ENCODE peak calls at places on chromosomes 6 and 20, in six cellular contexts. H is stomach, K is HFF-Myc, I is GM10248, P is CD14-positive monocyte, D is psoas muscle. N is an unnamed sample.

GRCh38 chr6:144416773-144417172 is 131.6 kb downstream of the UTRN start:
- DNase-seq in D (no peak), K (no peak), I (no peak), P (no peak), H (no peak), N (no peak)

GRCh38 chr6:8108031-8108660 is 5.8 kb upstream of the EEF1E1 start:
- DNase-seq in H (no peak), D (no peak), K (peak), I (no peak), P (no peak), N (no peak)

GRCh38 chr6:144999127-144999526 is 714.0 kb downstream of the UTRN start:
- DNase-seq in I (no peak), H (no peak), P (no peak), K (no peak), D (no peak), N (no peak)

GRCh38 chr6:43009124-43009523 is 4.6 kb downstream of the MEA1 start:
- DNase-seq in P (no peak), H (peak), K (no peak), I (peak), D (peak), N (peak)

GRCh38 chr6:110475255-110475654 is 1.2 kb downstream of the SLC22A16 start:
- DNase-seq in K (no peak), I (no peak), H (no peak), D (no peak), P (peak), N (no peak)

GRCh38 chr6:147223751-147224150 is 19.5 kb downstream of the STXBP5 start:
- DNase-seq in H (no peak), K (no peak), D (no peak), I (no peak), P (no peak), N (no peak)

GRCh38 chr20:43955244-43956191 is 40.9 kb downstream of the TOX2 start:
- DNase-seq in K (peak), P (peak), H (no peak), D (no peak), I (peak), N (no peak)

GRCh38 chr6:17574871-17575560 is 25.1 kb upstream of the FAM8A1 start:
- DNase-seq in P (no peak), D (no peak), K (no peak), I (no peak), H (no peak), N (no peak)

GRCh38 chr6:156013155-156013554 is 557.5 kb upstream of the NOX3 start:
- DNase-seq in I (no peak), D (no peak), P (no peak), H (no peak), K (no peak), N (no peak)

GRCh38 chr6:75608955-75609533 is 7.4 kb downstream of the SENP6 start:
- DNase-seq in I (no peak), P (no peak), K (no peak), D (no peak), H (no peak), N (no peak)

GRCh38 chr20:10653593-10654288 is 20.1 kb downstream of the JAG1 start:
- DNase-seq in H (no peak), D (no peak), I (no peak), P (no peak), K (no peak), N (peak)

GRCh38 chr6:53104916-53105315 is 39.7 kb downstream of the FBXO9 start:
- DNase-seq in H (no peak), K (no peak), P (no peak), I (no peak), D (no peak), N (no peak)

GRCh38 chr6:53107091-53107490 is 41.5 kb downstream of the GCM1 start:
- DNase-seq in P (no peak), K (no peak), D (no peak), I (no peak), H (no peak), N (no peak)

GRCh38 chr6:53100561-53100960 is 35.4 kb downstream of the FBXO9 start:
- DNase-seq in H (no peak), I (no peak), P (no peak), D (no peak), K (no peak), N (no peak)

GRCh38 chr6:53101006-53101405 is 35.8 kb downstream of the FBXO9 start:
- DNase-seq in K (no peak), D (no peak), I (no peak), H (no peak), P (no peak), N (no peak)

GRCh38 chr6:53103993-53104675 is 38.9 kb downstream of the FBXO9 start:
- DNase-seq in P (no peak), D (no peak), I (no peak), H (no peak), K (no peak), N (no peak)
- TF ChIP-seq CTCF in P (no peak), D (peak), I (peak), H (no peak), K (no peak), N (no peak)

DNA sequence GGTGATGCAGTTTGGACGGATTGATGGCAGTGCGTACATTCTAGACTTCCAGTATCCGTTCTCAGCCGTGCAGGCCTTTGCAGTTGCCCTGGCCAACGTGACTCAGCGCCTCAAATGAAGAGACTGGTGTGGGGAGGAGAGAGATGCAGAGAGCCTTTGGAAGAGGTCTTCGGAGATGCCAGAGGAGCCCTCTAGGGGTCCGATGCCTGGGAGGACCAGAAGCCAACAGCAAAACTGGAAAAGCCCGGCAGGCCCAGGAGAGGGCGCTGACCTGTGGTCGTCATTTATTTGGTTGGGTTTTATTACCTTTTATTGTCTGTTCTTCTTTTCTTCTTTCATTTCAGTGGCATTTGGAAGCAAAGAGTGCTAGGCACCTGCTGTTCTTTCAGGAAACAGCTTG is 53.3 kb upstream of the TMEM181 start:
- DNase-seq in P (no peak), D (no peak), H (no peak), K (no peak), I (no peak), N (peak)
- TF ChIP-seq CTCF in P (no peak), D (no peak), H (no peak), K (peak), I (no peak), N (peak)

GRCh38 chr6:35926509-35927215 is 5.8 kb upstream of the SRPK1 start:
- DNase-seq in H (no peak), K (no peak), D (no peak), I (no peak), P (no peak), N (no peak)
- TF ChIP-seq CTCF in H (no peak), K (no peak), D (no peak), I (no peak), P (no peak), N (no peak)

DNA sequence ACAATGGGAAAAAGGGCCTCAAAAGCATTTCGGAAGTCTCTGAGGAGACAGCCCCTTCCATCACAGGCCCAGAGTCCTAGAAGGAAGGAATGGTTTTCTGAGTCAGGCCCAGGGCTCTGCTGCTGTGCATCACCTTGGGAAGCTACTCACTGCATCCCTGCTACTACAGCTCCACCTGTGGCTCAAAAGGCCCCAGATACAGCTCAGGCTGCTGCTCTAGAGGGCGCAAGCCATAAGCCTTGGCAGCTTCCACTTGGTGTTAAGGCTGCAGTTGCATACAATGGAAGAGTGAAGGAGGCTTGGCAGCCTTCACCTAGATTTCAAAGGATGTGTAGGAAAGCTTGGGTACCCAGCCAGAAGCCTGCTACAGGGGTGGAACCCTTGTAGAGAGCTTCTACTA is 54.8 kb downstream of the MEI4 start:
- DNase-seq in D (no peak), K (no peak), P (no peak), I (no peak), H (no peak), N (no peak)
- TF ChIP-seq CTCF in D (no peak), K (no peak), P (no peak), I (no peak), H (no peak), N (no peak)

GRCh38 chr6:159008656-159009288 is 8.8 kb upstream of the RSPH3 start:
- DNase-seq in P (no peak), H (no peak), K (no peak), D (no peak), I (peak), N (no peak)
- TF ChIP-seq CTCF in P (peak), H (peak), K (no peak), D (peak), I (peak), N (peak)

GRCh38 chr6:13177617-13178506 is 150.5 kb downstream of the TBC1D7 start:
- DNase-seq in K (no peak), P (no peak), D (no peak), H (no peak), I (no peak), N (no peak)

GRCh38 chr6:13172294-13172693 is 156.0 kb downstream of the TBC1D7 start:
- DNase-seq in I (no peak), D (no peak), H (no peak), K (no peak), P (no peak), N (peak)

GRCh38 chr6:13181398-13181797 is 146.9 kb downstream of the TBC1D7 start:
- DNase-seq in D (no peak), H (no peak), P (no peak), I (no peak), K (no peak), N (peak)

GRCh38 chr6:13175759-13176158 is 152.6 kb downstream of the TBC1D7 start:
- DNase-seq in P (no peak), I (no peak), K (no peak), D (no peak), H (no peak), N (no peak)
- TF ChIP-seq CTCF in P (no peak), I (no peak), K (no peak), D (no peak), H (no peak), N (no peak)

DNA sequence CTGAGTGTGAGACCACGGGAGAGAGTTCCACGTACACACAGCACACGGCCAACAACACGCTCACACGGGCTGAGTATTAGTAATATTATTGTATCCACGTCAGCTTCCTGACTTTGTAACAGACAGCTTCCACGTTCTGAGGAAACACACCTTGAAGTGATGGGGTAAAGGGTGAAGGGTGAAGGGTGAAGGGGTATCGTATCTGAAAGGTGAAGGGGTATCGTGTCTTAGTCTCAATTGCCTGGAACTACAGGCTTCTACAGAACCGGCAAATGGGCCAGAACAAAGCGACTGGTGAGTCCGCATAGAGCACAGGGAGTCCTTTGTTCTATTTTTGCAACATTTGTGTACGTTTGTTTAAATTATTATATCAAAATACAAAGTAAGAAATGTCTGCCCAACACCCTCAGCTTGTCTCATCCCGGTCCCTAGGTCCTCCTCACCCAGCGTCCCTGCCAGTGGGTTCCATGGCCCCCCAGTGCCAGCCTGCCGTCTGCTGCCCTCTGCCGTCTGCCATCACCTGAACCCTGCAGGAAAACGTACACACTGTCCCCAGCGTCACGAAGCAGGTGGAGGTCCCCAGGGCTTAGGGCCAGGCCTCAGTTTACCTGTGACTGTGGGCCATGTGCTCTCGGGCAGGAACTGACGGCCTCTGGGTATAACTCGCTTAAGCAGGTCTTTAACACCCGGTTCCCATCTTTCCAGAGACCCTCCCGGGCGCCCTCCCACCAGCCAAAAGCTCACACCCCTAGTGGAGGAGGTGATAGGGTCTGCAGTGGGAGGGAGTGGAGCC is 4.4 kb upstream of the HELZ2 start:
- DNase-seq in H (no peak), D (no peak), K (no peak), P (no peak), I (no peak), N (no peak)
- TF ChIP-seq CTCF in H (no peak), D (no peak), K (no peak), P (no peak), I (peak), N (no peak)